ENCODE peak calls at places on chromosomes 4 and X, in eight cellular contexts. K is putamen; O is effector CD4-positive, alpha-beta T cell; V is astrocyte of the spinal cord; B is tibial nerve; T is HTR-8/SVneo; I is activated naive CD4-positive, alpha-beta T cell treated with anti-CD3 and anti-CD28 coated beads, Interleukin-2, amount 50 U/mL, for 72 hours; F is lower lobe of right lung. G is an unnamed sample.

GRCh38 chrX:13078739-13079444 is 34.5 kb upstream of the FAM9C start:
- DNase-seq in K (no peak), O (no peak), V (peak), B (peak), T (no peak), I (no peak), F (no peak), G (peak)

GRCh38 chr4:839675-840443 is 13.9 kb upstream of the CPLX1 start:
- DNase-seq in K (no peak), O (no peak), V (no peak), B (no peak), T (no peak), I (no peak), F (peak), G (no peak)

GRCh38 chrX:103063191-103063845 is 653 bp downstream of the BEX1 start:
- DNase-seq in K (peak), O (no peak), V (peak), B (no peak), T (peak), I (no peak), F (no peak), G (peak)

GRCh38 chr4:54495091-54495490 is 162.7 kb upstream of the KIT start:
- DNase-seq in K (no peak), O (no peak), V (no peak), B (no peak), T (no peak), I (no peak), F (no peak), G (no peak)

GRCh38 chrX:132216806-132217202 is 2.4 kb downstream of the RAP2C start:
- DNase-seq in K (no peak), O (peak), V (peak), B (no peak), T (no peak), I (peak), F (no peak), G (no peak)

GRCh38 chr4:8526363-8526855 is 53.8 kb upstream of the GPR78 start:
- DNase-seq in K (no peak), O (no peak), V (no peak), B (no peak), T (no peak), I (no peak), F (no peak), G (no peak)

GRCh38 chr4:64465263-64465662 is 56.0 kb upstream of the TECRL start:
- DNase-seq in K (no peak), O (no peak), V (no peak), B (no peak), T (no peak), I (no peak), F (no peak), G (no peak)

GRCh38 chr4:146255874-146256273 is 41.5 kb downstream of the REELD1 start:
- DNase-seq in K (no peak), O (no peak), V (peak), B (no peak), T (peak), I (no peak), F (no peak), G (peak)

GRCh38 chr4:2962099-2962455 is 1.1 kb downstream of the NOP14 start:
- DNase-seq in K (no peak), O (no peak), V (no peak), B (no peak), T (no peak), I (peak), F (no peak), G (no peak)

GRCh38 chrX:18949902-18950301 is 34.0 kb downstream of the PHKA2 start:
- DNase-seq in K (no peak), O (no peak), V (no peak), B (no peak), T (no peak), I (no peak), F (no peak), G (no peak)

GRCh38 chr4:95426455-95426854 is 122.3 kb downstream of the UNC5C start:
- DNase-seq in K (no peak), O (no peak), V (no peak), B (no peak), T (no peak), I (no peak), F (no peak), G (no peak)

GRCh38 chr4:26076000-26076587 is 162.1 kb downstream of the SMIM20 start:
- DNase-seq in K (no peak), O (no peak), V (peak), B (peak), T (no peak), I (peak), F (no peak), G (no peak)

GRCh38 chrX:48278958-48279357 is 23.8 kb downstream of the SSX1 start:
- DNase-seq in K (no peak), O (no peak), V (no peak), B (peak), T (no peak), I (no peak), F (no peak), G (no peak)

GRCh38 chr4:79413486-79413885 is 5.5 kb upstream of the GK2 start:
- DNase-seq in K (no peak), O (no peak), V (no peak), B (no peak), T (no peak), I (no peak), F (no peak), G (no peak)

GRCh38 chrX:49960061-49960460 is 37.7 kb downstream of the CLCN5 start:
- DNase-seq in K (no peak), O (no peak), V (peak), B (no peak), T (no peak), I (no peak), F (no peak), G (peak)

GRCh38 chr4:13545394-13545808 is 1.1 kb upstream of the NKX3-2 start:
- DNase-seq in K (no peak), O (no peak), V (no peak), B (no peak), T (no peak), I (no peak), F (no peak), G (no peak)

GRCh38 chr4:113678651-113679050 is 82.9 kb downstream of the CAMK2D start:
- DNase-seq in K (no peak), O (no peak), V (no peak), B (no peak), T (no peak), I (no peak), F (no peak), G (no peak)

GRCh38 chr4:109094061-109094460 is 208.4 kb downstream of the COL25A1 start:
- DNase-seq in K (no peak), O (no peak), V (no peak), B (no peak), T (no peak), I (no peak), F (no peak), G (no peak)

GRCh38 chr4:74886490-74886889 is 46.4 kb upstream of the PARM1 start:
- DNase-seq in K (no peak), O (no peak), V (peak), B (no peak), T (peak), I (no peak), F (no peak), G (no peak)

GRCh38 chrX:130082244-130083106 is 27.8 kb downstream of the ELF4 start:
- DNase-seq in K (no peak), O (peak), V (no peak), B (no peak), T (no peak), I (peak), F (peak), G (no peak)

GRCh38 chr4:47222276-47222675 is 190.9 kb downstream of the GABRB1 start:
- DNase-seq in K (no peak), O (no peak), V (no peak), B (no peak), T (no peak), I (no peak), F (no peak), G (no peak)